ENCODE peak calls at places on chromosome 6, in six cellular contexts. B is H9, D is H1, Q is mesendoderm, J is neuronal stem cell, N is IMR-90. P is an unnamed sample.

GRCh38 chr6:111759836-111760785 is 113.1 kb downstream of the FYN start:
- DNase-seq in B (no peak), D (no peak), Q (no peak), J (no peak), N (peak), P (no peak)

GRCh38 chr6:114142256-114142655 is 171.3 kb upstream of the HDAC2 start:
- DNase-seq in B (no peak), D (no peak), Q (no peak), J (no peak), N (no peak), P (no peak)

GRCh38 chr6:56040271-56040670 is 164.9 kb upstream of the BMP5 start:
- DNase-seq in B (no peak), D (no peak), Q (no peak), J (no peak), N (peak), P (peak)

GRCh38 chr6:80923816-80924215 is 817.3 kb downstream of the BCKDHB start:
- DNase-seq in B (no peak), D (no peak), Q (no peak), J (no peak), N (no peak), P (peak)

GRCh38 chr6:109872549-109872948 is 105.6 kb upstream of the GPR6 start:
- DNase-seq in B (no peak), D (no peak), Q (no peak), J (no peak), N (no peak), P (no peak)

GRCh38 chr6:12289655-12290489 is at the start of gene EDN1:
- DNase-seq in B (peak), D (peak), Q (peak), J (peak), N (peak), P (peak)

GRCh38 chr6:170360476-170360875 is 53.9 kb downstream of the FAM120B start:
- DNase-seq in B (no peak), D (no peak), Q (no peak), J (no peak), N (peak), P (no peak)

GRCh38 chr6:46380152-46380807 is 111.0 kb downstream of the RCAN2 start:
- DNase-seq in B (no peak), D (no peak), Q (peak), J (no peak), N (no peak), P (no peak)

GRCh38 chr6:44009425-44010321 is 117.6 kb downstream of the MRPL14 start:
- DNase-seq in B (no peak), D (no peak), Q (no peak), J (no peak), N (peak), P (peak)

GRCh38 chr6:148891027-148891783 is 144.4 kb downstream of the UST start:
- DNase-seq in B (no peak), D (no peak), Q (no peak), J (no peak), N (no peak), P (no peak)

GRCh38 chr6:135144678-135145508 is 36.2 kb upstream of the MYB start:
- DNase-seq in B (no peak), D (no peak), Q (peak), J (no peak), N (peak), P (peak)

GRCh38 chr6:36592221-36592655 is 1.9 kb upstream of the SRSF3 start:
- DNase-seq in B (no peak), D (no peak), Q (no peak), J (no peak), N (no peak), P (no peak)

GRCh38 chr6:170152111-170152926 is 138.6 kb downstream of the DLL1 start:
- DNase-seq in B (peak), D (no peak), Q (peak), J (peak), N (no peak), P (no peak)

GRCh38 chr6:106608080-106608668 is 21.1 kb downstream of the RTN4IP1 start:
- DNase-seq in B (no peak), D (no peak), Q (peak), J (peak), N (peak), P (peak)

DNA sequence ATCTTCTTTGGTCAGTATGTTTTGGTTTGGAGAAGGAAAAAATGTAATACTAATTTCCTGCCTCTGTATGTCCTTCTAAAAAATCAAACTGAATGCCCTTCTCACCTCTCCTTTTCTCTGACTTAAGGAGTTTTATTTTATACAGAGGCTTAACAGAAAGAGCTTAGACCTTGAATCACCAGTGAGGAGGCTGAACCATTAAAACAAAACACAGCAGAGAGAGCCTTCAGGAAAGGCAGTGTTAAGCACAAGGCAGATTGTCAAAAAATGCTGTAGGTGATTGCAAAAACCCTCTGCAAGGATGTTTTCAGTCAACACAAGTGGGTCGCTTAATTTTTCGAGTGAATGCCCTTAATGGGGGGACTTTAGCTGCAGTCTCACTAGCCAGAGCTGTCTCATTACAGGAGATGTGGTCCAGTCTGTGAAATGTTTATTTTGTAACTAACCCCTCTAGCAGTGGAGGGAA is 481.3 kb upstream of the CITED2 start:
- DNase-seq in B (no peak), D (no peak), Q (no peak), J (no peak), N (peak), P (peak)
- H2BK120ac ChIP-seq in B (no peak), D (no peak), Q (no peak), J (no peak), N (peak), P (no peak)

DNA sequence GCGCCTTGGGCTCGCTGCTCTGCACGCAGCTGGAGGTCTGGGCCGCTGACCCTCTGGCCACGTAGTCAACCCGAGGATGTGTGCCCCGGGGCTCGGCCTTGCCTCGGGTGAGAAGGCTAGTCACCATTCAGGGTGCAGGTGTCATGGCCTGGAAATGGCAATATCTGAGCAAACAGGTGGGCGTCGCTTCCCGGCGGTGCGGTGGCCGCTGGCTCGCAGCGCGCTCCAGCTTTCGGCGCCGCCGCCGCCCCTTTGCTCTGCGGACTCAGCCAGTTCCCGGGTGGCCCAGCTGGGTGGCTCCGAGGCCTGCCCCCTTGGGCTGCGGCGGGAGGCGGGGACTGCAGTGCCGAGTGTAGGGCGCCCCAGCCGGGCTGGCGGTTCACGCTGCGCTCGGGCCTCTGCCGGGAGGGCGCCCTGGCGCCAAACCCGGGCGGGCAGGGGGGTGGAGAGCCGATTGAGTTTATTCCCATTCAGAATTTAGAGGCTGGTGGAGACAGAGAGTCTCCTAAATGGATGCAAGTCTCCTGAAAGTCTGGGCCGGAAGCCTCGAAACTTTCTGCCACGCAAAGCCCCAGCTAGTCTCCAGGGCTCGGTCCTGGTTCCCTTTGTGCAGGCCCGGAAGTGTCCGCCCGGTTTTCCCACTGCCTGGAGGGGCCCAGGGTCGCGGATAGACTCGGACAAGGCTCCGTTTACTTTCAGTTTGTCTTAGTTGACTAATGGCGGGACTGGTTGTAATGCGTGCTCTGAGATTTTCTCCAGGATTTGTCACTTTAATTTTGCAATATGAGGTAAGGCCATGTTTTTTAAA is 11.3 kb upstream of the TFAP2A start:
- DNase-seq in B (peak), D (no peak), Q (peak), J (no peak), N (no peak), P (peak)
- H3K18ac ChIP-seq in B (no peak), D (peak), Q (peak), J (peak), N (no peak), P (peak)

DNA sequence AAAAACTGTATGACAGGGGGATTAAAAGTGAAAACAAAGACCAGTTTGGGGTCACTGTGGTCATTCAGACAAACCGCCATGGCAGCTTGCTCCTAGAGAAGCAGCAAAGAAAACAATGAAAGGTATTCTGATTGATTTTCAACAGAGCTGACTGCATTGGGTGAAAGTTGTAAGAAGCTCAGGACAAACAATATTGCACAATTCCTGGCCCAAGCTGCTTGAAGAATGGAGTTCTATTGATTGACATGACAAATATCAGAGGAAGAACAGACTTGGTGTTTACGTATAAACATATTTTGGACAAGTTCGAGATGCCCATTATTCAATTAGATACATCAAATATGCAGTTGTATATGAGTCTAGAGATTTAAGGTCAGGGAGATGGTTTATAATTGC is 62.0 kb downstream of the TRIM38 start:
- DNase-seq in B (no peak), D (no peak), Q (no peak), J (no peak), N (no peak), P (no peak)
- H2BK120ac ChIP-seq in B (no peak), D (peak), Q (peak), J (no peak), N (peak), P (no peak)

GRCh38 chr6:4459032-4459431 is 317.2 kb upstream of the CDYL start:
- DNase-seq in B (no peak), D (no peak), Q (peak), J (no peak), N (peak), P (peak)
- H3K18ac ChIP-seq in B (no peak), D (no peak), Q (no peak), J (no peak), N (peak), P (peak)

DNA sequence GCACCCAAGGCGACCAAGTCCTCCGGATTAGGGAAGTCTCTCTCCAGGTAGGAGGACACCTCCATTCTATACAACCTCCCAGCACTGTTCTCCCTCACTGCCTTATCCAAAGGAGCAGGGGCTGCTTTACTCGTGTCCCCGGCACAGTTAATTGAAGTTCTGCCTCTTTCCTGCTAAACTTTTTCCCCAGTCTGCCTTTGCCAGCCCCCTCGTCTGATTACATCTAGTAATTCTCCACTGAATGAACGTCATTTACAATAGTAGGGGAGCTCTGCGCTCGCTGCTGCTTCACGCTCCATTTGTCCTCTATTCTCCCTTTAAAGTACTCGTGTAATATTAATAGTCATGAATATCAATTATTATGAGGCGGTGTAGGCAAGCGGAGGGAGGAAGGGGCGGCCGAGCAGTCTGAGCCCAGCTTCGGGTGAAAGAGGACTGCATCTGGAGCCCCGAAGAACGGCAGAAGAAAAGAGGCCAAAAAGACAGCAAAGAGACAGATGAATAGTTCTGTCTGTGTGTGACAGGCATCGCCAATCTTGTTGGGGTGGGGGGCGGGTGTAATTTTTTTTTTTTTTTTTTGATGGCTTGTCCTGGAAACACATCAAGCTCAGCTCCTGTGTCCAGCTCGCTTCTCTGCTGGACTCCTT is 2.9 kb downstream of the TFAP2B start:
- DNase-seq in B (no peak), D (no peak), Q (no peak), J (no peak), N (no peak), P (no peak)
- H2BK120ac ChIP-seq in B (no peak), D (no peak), Q (no peak), J (no peak), N (no peak), P (no peak)

P was measured in mesenchymal stem cell.